ENCODE peak calls at places on chromosomes 12 and 14, in eight cellular contexts. V, H, Z, X, K, F, Q and W are unnamed samples.

GRCh38 chr14:46571970-46572369 is 79.6 kb downstream of the RPL10L start:
- DNase-seq in K (no peak), V (no peak), Z (no peak), F (no peak), H (no peak), X (no peak), Q (no peak), W (no peak)

GRCh38 chr12:96401061-96401871 is 1.0 kb upstream of the CDK17 start:
- DNase-seq in H (peak), F (peak), X (no peak), Z (no peak), Q (no peak), V (peak), K (peak), W (peak)

GRCh38 chr14:92456215-92457017 is 57.2 kb upstream of the RIN3 start:
- DNase-seq in H (peak), X (peak), Z (no peak), K (no peak), V (peak), Q (peak), F (peak), W (no peak)

GRCh38 chr12:110649341-110649847 is 35.5 kb downstream of the TCTN1 start:
- DNase-seq in K (no peak), V (no peak), H (no peak), X (no peak), F (no peak), Z (no peak), Q (no peak), W (no peak)

GRCh38 chr12:75747572-75747995 is 236.2 kb upstream of the KRR1 start:
- DNase-seq in K (no peak), H (peak), F (no peak), Q (no peak), V (peak), X (no peak), Z (no peak), W (no peak)

GRCh38 chr14:93712079-93712837 is 76.0 kb downstream of the PRIMA1 start:
- DNase-seq in K (no peak), Z (no peak), H (no peak), F (peak), X (no peak), V (no peak), Q (no peak), W (no peak)

GRCh38 chr14:95564060-95564459 is 29.2 kb downstream of the GLRX5 start:
- DNase-seq in Z (no peak), H (peak), V (peak), X (no peak), F (no peak), Q (no peak), K (no peak), W (no peak)

GRCh38 chr14:90645842-90646443 is 170.3 kb downstream of the TTC7B start:
- DNase-seq in H (no peak), K (no peak), Z (no peak), Q (no peak), F (peak), V (no peak), X (no peak), W (no peak)

GRCh38 chr14:90408713-90409112 is 11.9 kb downstream of the CALM1 start:
- DNase-seq in H (no peak), Q (no peak), F (no peak), X (no peak), Z (no peak), K (no peak), V (no peak), W (no peak)

GRCh38 chr12:23899434-23899833 is 50.0 kb downstream of the SOX5 start:
- DNase-seq in Q (no peak), K (no peak), V (no peak), F (no peak), Z (no peak), H (no peak), X (no peak), W (no peak)

GRCh38 chr12:75699728-75700496 is 188.5 kb upstream of the KRR1 start:
- DNase-seq in X (no peak), H (no peak), Q (no peak), Z (no peak), V (peak), F (no peak), K (no peak), W (no peak)

GRCh38 chr14:68249534-68250517 is 430.2 kb downstream of the RAD51B start:
- DNase-seq in K (no peak), V (peak), Q (no peak), Z (no peak), H (peak), F (no peak), X (no peak), W (no peak)

GRCh38 chr14:104114421-104115130 is 23.8 kb upstream of the KIF26A start:
- DNase-seq in H (no peak), Z (no peak), X (no peak), Q (peak), V (no peak), F (no peak), K (no peak), W (no peak)

GRCh38 chr12:67747869-67748760 is 99.6 kb downstream of the DYRK2 start:
- DNase-seq in Z (no peak), K (no peak), F (no peak), X (no peak), Q (peak), V (peak), H (peak), W (no peak)

GRCh38 chr14:58783801-58784511 is 146.2 kb downstream of the DACT1 start:
- DNase-seq in Q (no peak), V (no peak), K (no peak), Z (no peak), F (peak), X (no peak), H (no peak), W (no peak)

GRCh38 chr12:11836282-11836963 is 186.9 kb downstream of the ETV6 start:
- DNase-seq in K (no peak), V (no peak), Q (no peak), F (no peak), X (no peak), Z (peak), H (no peak), W (no peak)

GRCh38 chr12:58487280-58488141 is 432.8 kb downstream of the LRIG3 start:
- DNase-seq in V (peak), Q (no peak), F (peak), K (no peak), Z (no peak), H (peak), X (no peak), W (no peak)

GRCh38 chr14:66746316-66747006 is 238.5 kb downstream of the GPHN start:
- DNase-seq in H (peak), Q (no peak), X (peak), Z (no peak), F (peak), K (peak), V (peak), W (no peak)

GRCh38 chr14:81991998-81992397 is 458.3 kb upstream of the SEL1L start:
- DNase-seq in H (no peak), Q (no peak), V (no peak), X (no peak), Z (no peak), K (no peak), F (no peak), W (no peak)

GRCh38 chr12:50166776-50167025 is 468 bp downstream of the CERS5 start:
- DNase-seq in F (peak), Z (no peak), V (no peak), H (no peak), K (no peak), Q (no peak), X (no peak), W (no peak)

GRCh38 chr14:33237102-33237501 is 298.4 kb downstream of the NPAS3 start:
- DNase-seq in H (no peak), Q (no peak), Z (no peak), K (no peak), X (no peak), F (no peak), V (no peak), W (no peak)

GRCh38 chr12:4104722-4105244 is 168.8 kb upstream of the CCND2 start:
- DNase-seq in Q (no peak), V (no peak), H (no peak), X (no peak), K (no peak), F (no peak), Z (no peak), W (no peak)

GRCh38 chr12:106342397-106343212 is 14.9 kb upstream of the POLR3B start:
- DNase-seq in K (no peak), F (peak), Z (no peak), Q (no peak), H (peak), V (peak), X (no peak), W (no peak)

GRCh38 chr12:75766263-75767160 is 255.1 kb upstream of the KRR1 start:
- DNase-seq in X (no peak), Q (no peak), V (peak), K (no peak), Z (no peak), F (no peak), H (peak), W (no peak)

GRCh38 chr12:57816855-57817151 is 1.7 kb downstream of the AVIL start:
- DNase-seq in F (no peak), H (peak), V (peak), X (no peak), Q (peak), Z (no peak), K (no peak), W (no peak)